ENCODE peak calls at places on chromosomes 13 and 19, in nine cellular contexts. F is AG04450, B is fibroblast of lung, I is brain microvascular endothelial cell, Z is lower leg skin, G is suprapubic skin, P is AG10803, M is upper lobe of right lung, H is GM06990. Y is an unnamed sample.

GRCh38 chr19:16285769-16286564 is 38.7 kb upstream of the KLF2 start:
- DNase-seq in H (no peak), P (no peak), G (no peak), F (no peak), Z (no peak), I (no peak), M (no peak), B (peak), Y (no peak)

GRCh38 chr19:28492201-28492600 is 720.8 kb downstream of the UQCRFS1 start:
- DNase-seq in Z (no peak), M (no peak), H (no peak), B (no peak), F (no peak), G (no peak), I (no peak), P (no peak), Y (no peak)

GRCh38 chr13:50995870-50996269 is 86.3 kb downstream of the RNASEH2B start:
- DNase-seq in Z (no peak), P (no peak), B (no peak), F (no peak), I (no peak), H (no peak), G (no peak), M (no peak), Y (no peak)

GRCh38 chr13:20873348-20873747 is 29.2 kb downstream of the XPO4 start:
- DNase-seq in F (no peak), Z (no peak), B (peak), M (no peak), P (peak), I (no peak), G (no peak), H (no peak), Y (no peak)

GRCh38 chr19:10328558-10329429 is 4.5 kb downstream of the RAVER1 start:
- DNase-seq in F (no peak), Z (no peak), P (no peak), G (no peak), B (no peak), I (no peak), M (no peak), H (no peak), Y (no peak)

GRCh38 chr13:102769679-102770078 is 3.9 kb downstream of the TEX30 start:
- DNase-seq in M (no peak), B (no peak), P (no peak), H (no peak), Z (no peak), F (no peak), G (no peak), I (no peak), Y (no peak)

GRCh38 chr13:113785051-113786010 is 26.3 kb downstream of the TMEM255B start:
- DNase-seq in M (peak), H (no peak), G (no peak), F (peak), P (peak), B (peak), Z (no peak), I (peak), Y (no peak)

GRCh38 chr19:10001899-10002298 is 8.4 kb downstream of the COL5A3 start:
- DNase-seq in H (no peak), B (no peak), M (no peak), P (peak), F (no peak), G (no peak), Z (no peak), I (no peak), Y (no peak)

GRCh38 chr19:34806976-34807860 is 34.2 kb upstream of the ZNF599 start:
- DNase-seq in M (no peak), B (no peak), F (no peak), I (no peak), P (no peak), G (no peak), Z (no peak), H (no peak), Y (peak)

GRCh38 chr13:39253774-39254173 is 215.5 kb downstream of the NHLRC3 start:
- DNase-seq in B (peak), I (peak), Z (no peak), F (peak), M (no peak), P (peak), H (no peak), G (no peak), Y (no peak)

GRCh38 chr13:21542563-21542962 is 61.4 kb downstream of the MICU2 start:
- DNase-seq in Z (no peak), P (peak), B (peak), H (no peak), M (no peak), I (no peak), F (no peak), G (no peak), Y (no peak)

GRCh38 chr19:19745496-19746285 is 12.8 kb upstream of the ZNF14 start:
- DNase-seq in F (no peak), M (no peak), P (no peak), I (no peak), G (no peak), B (no peak), Z (no peak), H (no peak), Y (no peak)

GRCh38 chr13:46756977-46757376 is 40.0 kb downstream of the ESD start:
- DNase-seq in Z (no peak), I (peak), M (no peak), G (no peak), F (no peak), B (peak), H (no peak), P (peak), Y (no peak)

GRCh38 chr13:25753976-25754375 is 297.8 kb downstream of the SHISA2 start:
- DNase-seq in I (no peak), F (no peak), B (peak), H (no peak), P (no peak), Z (no peak), G (no peak), M (no peak), Y (no peak)

GRCh38 chr13:41546372-41547252 is 89.3 kb downstream of the RGCC start:
- DNase-seq in H (no peak), Z (no peak), I (peak), F (peak), B (peak), M (no peak), P (peak), G (no peak), Y (no peak)

GRCh38 chr19:10203686-10204085 is 8.9 kb upstream of the DNMT1 start:
- DNase-seq in Z (no peak), G (no peak), H (no peak), B (no peak), I (no peak), F (no peak), M (no peak), P (no peak), Y (no peak)

GRCh38 chr13:47372742-47373141 is 475.9 kb upstream of the HTR2A start:
- DNase-seq in Z (no peak), P (no peak), I (no peak), M (no peak), G (no peak), B (no peak), F (no peak), H (no peak), Y (no peak)

GRCh38 chr19:54660967-54661366 is 1.8 kb upstream of the LILRB4 start:
- DNase-seq in Z (no peak), G (no peak), B (no peak), I (no peak), F (no peak), M (no peak), P (no peak), H (peak), Y (no peak)

GRCh38 chr13:26497991-26498423 is 59.5 kb upstream of the WASF3 start:
- DNase-seq in I (peak), P (peak), H (no peak), F (no peak), Z (no peak), G (no peak), B (peak), M (no peak), Y (no peak)

GRCh38 chr19:5937550-5937949 is 23.5 kb downstream of the CAPS start:
- DNase-seq in P (no peak), Z (no peak), I (no peak), F (no peak), B (no peak), H (no peak), M (no peak), G (no peak), Y (no peak)

GRCh38 chr13:111861766-111862366 is 205.1 kb upstream of the SOX1 start:
- DNase-seq in M (no peak), H (no peak), G (no peak), Z (no peak), I (no peak), P (no peak), B (no peak), F (no peak), Y (no peak)

GRCh38 chr13:27472441-27472840 is 22.1 kb upstream of the MTIF3 start:
- DNase-seq in P (no peak), I (no peak), F (no peak), Z (no peak), B (no peak), G (no peak), M (no peak), H (no peak), Y (peak)

GRCh38 chr13:23466144-23467002 is 32.9 kb upstream of the SACS start:
- DNase-seq in P (peak), M (peak), H (peak), I (peak), G (peak), B (peak), F (peak), Z (peak), Y (no peak)

GRCh38 chr13:45341799-45342584 is 1.0 kb upstream of the TPT1 start:
- DNase-seq in Z (peak), H (no peak), I (no peak), G (peak), B (peak), F (no peak), P (peak), M (peak), Y (no peak)

GRCh38 chr19:54551950-54552912 is 21.4 kb upstream of the LILRA2 start:
- DNase-seq in H (peak), M (peak), G (no peak), Z (no peak), F (no peak), I (no peak), B (no peak), P (no peak), Y (peak)

GRCh38 chr13:95982144-95982543 is 71.1 kb downstream of the UGGT2 start:
- DNase-seq in F (no peak), H (no peak), I (no peak), P (no peak), G (no peak), Z (no peak), M (no peak), B (no peak), Y (no peak)

GRCh38 chr13:35888327-35888940 is 242.7 kb downstream of the DCLK1 start:
- DNase-seq in B (peak), H (no peak), G (no peak), Z (no peak), M (no peak), P (no peak), I (no peak), F (no peak), Y (no peak)

GRCh38 chr13:113652404-113653263 is 5.4 kb downstream of the ATP4B start:
- DNase-seq in G (no peak), H (no peak), M (peak), Z (no peak), B (no peak), F (no peak), I (no peak), P (no peak), Y (no peak)

GRCh38 chr19:511101-511841 is 4.0 kb downstream of the TPGS1 start:
- DNase-seq in M (peak), G (no peak), I (no peak), H (peak), F (no peak), Z (no peak), P (no peak), B (peak), Y (no peak)

GRCh38 chr19:19105365-19106060 is 32.8 kb downstream of the TMEM161A start:
- DNase-seq in Z (no peak), B (peak), I (peak), H (no peak), P (peak), F (no peak), G (no peak), M (no peak), Y (no peak)

GRCh38 chr13:98591721-98592352 is 14.9 kb upstream of the STK24 start:
- DNase-seq in P (no peak), H (no peak), G (no peak), B (no peak), Z (no peak), M (no peak), I (no peak), F (no peak), Y (no peak)

GRCh38 chr13:51419015-51419636 is 33.7 kb downstream of the INTS6 start:
- DNase-seq in G (no peak), H (peak), P (no peak), F (no peak), Z (no peak), I (no peak), M (no peak), B (no peak), Y (no peak)

GRCh38 chr13:36131215-36131930 is at the start of gene DCLK1:
- DNase-seq in G (peak), H (no peak), P (peak), I (peak), B (peak), M (peak), Z (peak), F (no peak), Y (no peak)

GRCh38 chr19:29326849-29327840 is 114.2 kb upstream of the UQCRFS1 start:
- DNase-seq in Z (no peak), I (no peak), F (no peak), G (no peak), H (no peak), B (no peak), P (no peak), M (no peak), Y (peak)

GRCh38 chr13:74338341-74338740 is 204.1 kb upstream of the KLF12 start:
- DNase-seq in Z (no peak), G (no peak), M (no peak), I (no peak), P (no peak), F (no peak), H (no peak), B (no peak), Y (no peak)

GRCh38 chr13:23794267-23795161 is 94.7 kb downstream of the MIPEP start:
- DNase-seq in B (peak), H (peak), G (no peak), F (peak), Z (no peak), P (peak), I (peak), M (no peak), Y (no peak)

GRCh38 chr13:110444226-110444653 is 117.3 kb downstream of the RAB20 start:
- DNase-seq in B (peak), F (no peak), P (peak), Z (no peak), H (peak), I (peak), M (no peak), G (no peak), Y (no peak)

GRCh38 chr19:47651132-47651531 is 42.2 kb downstream of the BICRA start:
- DNase-seq in I (no peak), F (no peak), G (no peak), P (no peak), M (no peak), H (no peak), Z (no peak), B (no peak), Y (no peak)

GRCh38 chr13:41652735-41653361 is 195.5 kb downstream of the RGCC start:
- DNase-seq in F (peak), P (peak), H (peak), G (no peak), Z (no peak), M (no peak), B (peak), I (no peak), Y (no peak)

GRCh38 chr13:62092536-62092935 is 676.9 kb upstream of the PCDH20 start:
- DNase-seq in H (no peak), Z (no peak), G (no peak), B (no peak), F (no peak), P (no peak), M (no peak), I (no peak), Y (no peak)

GRCh38 chr13:62085337-62085736 is 669.7 kb upstream of the PCDH20 start:
- DNase-seq in P (no peak), Z (no peak), F (no peak), H (no peak), M (no peak), B (no peak), G (no peak), I (no peak), Y (no peak)

GRCh38 chr13:62085832-62086231 is 670.2 kb upstream of the PCDH20 start:
- DNase-seq in P (no peak), Z (no peak), G (no peak), M (no peak), H (no peak), I (no peak), B (no peak), F (no peak), Y (no peak)

GRCh38 chr13:62084728-62085127 is 669.1 kb upstream of the PCDH20 start:
- DNase-seq in H (no peak), G (no peak), P (no peak), Z (no peak), I (no peak), M (no peak), B (no peak), F (no peak), Y (no peak)

GRCh38 chr13:62088155-62088554 is 672.5 kb upstream of the PCDH20 start:
- DNase-seq in H (no peak), G (no peak), F (no peak), P (no peak), Z (no peak), M (no peak), I (no peak), B (no peak), Y (no peak)
- TF ChIP-seq CTCF in H (no peak), G (no peak), F (no peak), P (no peak), Z (no peak), M (no peak), I (no peak), B (no peak), Y (no peak)

GRCh38 chr19:14091885-14092462 is 1.4 kb upstream of the SAMD1 start:
- DNase-seq in Z (no peak), P (no peak), I (no peak), F (no peak), M (no peak), B (no peak), H (no peak), G (peak), Y (no peak)

GRCh38 chr19:14093117-14093784 is 2.7 kb upstream of the SAMD1 start:
- DNase-seq in P (no peak), F (no peak), H (no peak), I (no peak), G (no peak), B (no peak), Z (no peak), M (no peak), Y (no peak)

GRCh38 chr19:14094854-14095253 is 4.3 kb upstream of the SAMD1 start:
- DNase-seq in F (no peak), Z (no peak), H (no peak), B (no peak), M (no peak), I (no peak), P (no peak), G (no peak), Y (no peak)

GRCh38 chr19:14097532-14098151 is 7.1 kb upstream of the SAMD1 start:
- DNase-seq in Z (no peak), F (no peak), B (no peak), M (no peak), I (no peak), H (no peak), G (no peak), P (no peak), Y (no peak)

DNA sequence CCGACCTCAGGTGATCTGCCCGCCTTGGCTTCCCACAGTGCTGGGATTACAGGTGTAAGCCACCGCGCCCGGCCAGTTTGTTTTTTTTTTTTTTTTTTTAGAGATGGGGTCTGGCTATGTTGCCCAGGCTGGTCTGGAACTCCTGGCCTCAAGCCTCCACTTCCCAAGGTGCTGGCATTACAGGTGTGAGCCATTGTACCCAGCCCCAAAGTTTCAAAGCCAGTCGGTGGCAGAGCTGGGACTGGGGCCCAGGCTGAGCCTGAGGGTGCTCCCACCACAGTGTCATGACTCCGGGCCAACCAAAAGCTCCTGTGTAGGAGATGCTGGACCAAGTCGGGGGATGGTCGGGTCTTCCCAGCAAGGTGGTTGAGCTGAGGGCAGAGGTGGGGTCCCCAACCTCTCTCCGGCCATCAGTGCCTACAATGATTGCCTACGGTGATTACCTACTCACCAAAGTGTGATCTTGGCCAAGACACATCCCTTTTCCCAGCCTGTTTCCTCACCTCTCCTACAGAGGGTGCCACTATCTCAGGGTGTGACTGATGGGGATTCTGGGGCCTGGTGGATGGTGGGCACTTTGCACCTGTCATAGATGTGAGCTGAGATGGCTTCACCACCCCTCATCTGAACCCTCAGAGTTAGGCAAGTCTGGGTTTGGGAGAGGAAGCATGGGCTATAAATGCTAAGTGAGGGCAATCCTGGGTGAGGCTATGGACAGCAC is 5.9 kb upstream of the SAMD1 start:
- DNase-seq in B (no peak), F (no peak), I (no peak), Z (no peak), G (no peak), M (no peak), P (no peak), H (no peak), Y (no peak)
- TF ChIP-seq CTCF in B (no peak), F (peak), I (peak), Z (no peak), G (no peak), M (no peak), P (peak), H (no peak), Y (no peak)

GRCh38 chr19:38675611-38676010 is 28.2 kb downstream of the ACTN4 start:
- DNase-seq in M (no peak), H (no peak), Z (no peak), F (no peak), G (no peak), B (no peak), I (no peak), P (no peak), Y (no peak)
- TF ChIP-seq CTCF in M (peak), H (no peak), Z (no peak), F (no peak), G (no peak), B (no peak), I (no peak), P (peak), Y (no peak)

DNA sequence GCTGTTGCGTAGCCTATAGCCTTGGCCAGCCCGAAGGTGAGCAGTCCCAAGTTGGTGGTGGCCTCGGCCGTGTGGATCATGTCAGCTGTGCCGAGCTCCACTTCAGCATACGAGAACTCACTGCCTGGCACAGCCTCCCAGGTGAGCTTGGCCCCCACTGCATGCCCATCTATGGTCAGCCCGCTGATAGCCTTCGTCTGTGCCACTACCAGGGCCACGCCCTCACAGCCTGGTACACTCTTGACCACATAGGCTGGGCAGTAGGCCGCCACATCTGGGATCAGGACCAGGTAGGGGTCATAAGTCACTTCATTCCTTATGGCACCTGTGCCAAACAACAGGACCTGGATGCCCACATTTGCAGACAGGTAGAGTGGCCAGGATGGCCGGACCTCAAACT is 7.4 kb downstream of the FCGBP start:
- DNase-seq in P (no peak), B (no peak), I (no peak), H (no peak), F (no peak), G (no peak), M (no peak), Z (no peak), Y (peak)
- TF ChIP-seq CTCF in P (no peak), B (no peak), I (no peak), H (no peak), F (no peak), G (no peak), M (no peak), Z (no peak), Y (no peak)

DNA sequence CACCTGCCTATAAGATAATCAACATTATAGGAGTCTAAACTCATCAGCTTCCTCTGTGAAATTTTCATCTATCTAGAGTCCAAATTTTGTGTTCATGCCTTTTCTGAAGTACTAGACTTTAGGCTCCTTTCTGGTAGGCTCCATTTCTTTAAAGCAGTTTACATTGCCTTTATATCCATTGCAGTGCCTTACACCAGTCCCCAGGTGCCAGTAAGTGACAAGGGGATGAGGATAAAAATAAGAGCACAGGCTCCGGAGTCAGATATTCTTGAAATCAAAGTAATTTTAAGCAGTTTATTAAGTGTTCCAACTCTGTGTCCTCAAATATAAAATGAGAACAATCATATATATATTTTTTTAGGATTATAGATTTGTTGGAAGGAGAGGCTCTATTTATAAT is 10.6 kb upstream of the CYSLTR2 start:
- DNase-seq in P (no peak), I (no peak), F (no peak), B (no peak), Z (no peak), G (no peak), H (no peak), M (no peak), Y (no peak)
- TF ChIP-seq CTCF in P (no peak), I (peak), F (no peak), B (no peak), Z (no peak), G (no peak), H (no peak), M (no peak), Y (no peak)

GRCh38 chr19:17766543-17767131 is 15.4 kb downstream of the FCHO1 start:
- DNase-seq in Z (peak), F (peak), I (peak), H (peak), P (peak), B (peak), G (peak), M (peak), Y (peak)
- TF ChIP-seq CTCF in Z (no peak), F (peak), I (peak), H (peak), P (peak), B (peak), G (peak), M (peak), Y (peak)